ENCODE peak calls at places on chromosome 17, in seven cellular contexts. D is H1, Y is GM12878, S is HepG2, U is SK-N-SH, R is GM12892, N is K562. V is an unnamed sample.

GRCh38 chr17:73030501-73030911 is 62.0 kb downstream of the SLC39A11 start:
- DNase-seq in U (no peak), N (no peak), R (no peak), S (peak), D (no peak), Y (no peak), V (no peak)

GRCh38 chr17:74840989-74841666 is 18.6 kb downstream of the GRIN2C start:
- DNase-seq in Y (no peak), R (no peak), N (peak), S (peak), D (no peak), U (no peak), V (no peak)

GRCh38 chr17:42673885-42674754 is 2.7 kb downstream of the PLEKHH3 start:
- DNase-seq in N (peak), D (no peak), R (peak), U (peak), Y (no peak), S (peak), V (no peak)

GRCh38 chr17:50219939-50220465 is 18.6 kb upstream of the COL1A1 start:
- DNase-seq in Y (no peak), U (no peak), S (peak), R (no peak), D (no peak), N (no peak), V (no peak)

GRCh38 chr17:21453144-21453982 is 77.2 kb downstream of the KCNJ12 start:
- DNase-seq in U (peak), R (no peak), D (no peak), N (no peak), Y (no peak), S (no peak), V (no peak)

GRCh38 chr17:13182854-13183253 is 165.0 kb upstream of the ELAC2 start:
- DNase-seq in Y (no peak), R (no peak), N (no peak), U (no peak), S (peak), D (no peak), V (no peak)

GRCh38 chr17:49715221-49715620 is 7.5 kb upstream of the SLC35B1 start:
- DNase-seq in S (no peak), Y (no peak), U (no peak), D (no peak), R (no peak), N (no peak), V (no peak)

GRCh38 chr17:76232342-76232741 is 8.0 kb downstream of the RNF157 start:
- DNase-seq in N (no peak), S (no peak), Y (no peak), D (no peak), R (no peak), U (no peak), V (no peak)

GRCh38 chr17:42683407-42684031 is 1.2 kb downstream of the CNTNAP1 start:
- DNase-seq in R (no peak), S (no peak), Y (no peak), N (no peak), U (peak), D (no peak), V (no peak)

GRCh38 chr17:10271004-10271620 is 72.7 kb upstream of the GAS7 start:
- DNase-seq in S (no peak), Y (no peak), R (no peak), D (no peak), N (no peak), U (no peak), V (no peak)

GRCh38 chr17:31627960-31628359 is 231.1 kb downstream of the COPRS start:
- DNase-seq in U (no peak), R (no peak), S (no peak), D (no peak), Y (no peak), N (no peak), V (no peak)

GRCh38 chr17:16217002-16217635 is at the start of gene PIGL:
- DNase-seq in R (peak), S (peak), Y (peak), N (peak), U (peak), D (peak), V (peak)

GRCh38 chr17:31877341-31877740 is 18.3 kb upstream of the COPRS start:
- DNase-seq in R (no peak), D (no peak), N (no peak), S (no peak), U (no peak), Y (no peak), V (no peak)

GRCh38 chr17:32350662-32351418 is 883 bp downstream of the ZNF207 start:
- DNase-seq in R (peak), D (no peak), N (peak), S (peak), Y (no peak), U (peak), V (no peak)

GRCh38 chr17:46964315-46965265 is 14.5 kb downstream of the RPRML start:
- DNase-seq in Y (no peak), R (no peak), D (no peak), U (no peak), N (peak), S (no peak), V (no peak)

GRCh38 chr17:71363661-71364060 is 757.2 kb upstream of the SOX9 start:
- DNase-seq in Y (no peak), R (no peak), S (no peak), D (no peak), N (no peak), U (no peak), V (no peak)

GRCh38 chr17:39677072-39677471 is 8.8 kb downstream of the PNMT start:
- DNase-seq in R (no peak), Y (no peak), D (no peak), S (no peak), U (no peak), N (no peak), V (no peak)

GRCh38 chr17:13114601-13115024 is 96.8 kb upstream of the ELAC2 start:
- DNase-seq in U (peak), R (no peak), D (peak), Y (no peak), N (peak), S (peak), V (no peak)

GRCh38 chr17:44956076-44956475 is 8.5 kb upstream of the KIF18B start:
- DNase-seq in U (no peak), N (no peak), Y (no peak), D (no peak), S (no peak), R (no peak), V (no peak)

GRCh38 chr17:16814439-16814838 is 124.4 kb downstream of the CCDC144A start:
- DNase-seq in R (no peak), U (no peak), N (no peak), S (no peak), Y (no peak), D (no peak), V (no peak)

GRCh38 chr17:82030470-82031302 is 792 bp upstream of the RAC3 start:
- DNase-seq in R (peak), U (peak), S (no peak), Y (no peak), N (peak), D (peak), V (peak)

GRCh38 chr17:48037036-48037881 is at the start of gene COPZ2:
- DNase-seq in S (peak), D (no peak), Y (no peak), R (peak), U (peak), N (no peak), V (peak)

GRCh38 chr17:66849136-66849655 is 14.3 kb downstream of the CACNG5 start:
- DNase-seq in U (no peak), N (no peak), S (no peak), D (no peak), R (no peak), Y (no peak), V (no peak)

GRCh38 chr17:75876938-75877751 is 1.2 kb downstream of the TRIM47 start:
- DNase-seq in N (no peak), Y (no peak), U (peak), R (no peak), D (no peak), S (peak), V (no peak)

GRCh38 chr17:64306850-64307463 is 43.9 kb upstream of the TEX2 start:
- DNase-seq in Y (no peak), N (peak), R (no peak), D (peak), S (peak), U (peak), V (peak)

GRCh38 chr17:47803201-47803600 is 18.4 kb downstream of the OSBPL7 start:
- DNase-seq in S (no peak), D (no peak), U (peak), R (no peak), Y (no peak), N (no peak), V (no peak)

GRCh38 chr17:12415031-12415430 is 250.7 kb upstream of the MYOCD start:
- DNase-seq in Y (no peak), D (no peak), N (no peak), S (no peak), R (no peak), U (no peak), V (no peak)

GRCh38 chr17:7711356-7711755 is 6.2 kb upstream of the DNAH2 start:
- DNase-seq in Y (no peak), D (no peak), R (no peak), S (no peak), N (no peak), U (peak), V (no peak)

GRCh38 chr17:9982159-9982558 is 77.1 kb upstream of the RCVRN start:
- DNase-seq in D (peak), S (peak), R (no peak), N (peak), Y (no peak), U (no peak), V (no peak)

GRCh38 chr17:73719588-73720071 is 75.4 kb upstream of the SDK2 start:
- DNase-seq in N (no peak), R (no peak), U (peak), S (peak), Y (no peak), D (no peak), V (no peak)

GRCh38 chr17:79174905-79175856 is 100.6 kb downstream of the ENGASE start:
- DNase-seq in Y (no peak), U (no peak), R (no peak), N (no peak), D (no peak), S (no peak), V (no peak)

GRCh38 chr17:59287452-59287851 is 44.0 kb upstream of the YPEL2 start:
- DNase-seq in R (no peak), N (peak), Y (no peak), D (no peak), S (no peak), U (no peak), V (no peak)

GRCh38 chr17:72719582-72720493 is 372.6 kb downstream of the SLC39A11 start:
- DNase-seq in U (no peak), Y (no peak), R (no peak), N (no peak), S (no peak), D (no peak), V (no peak)

GRCh38 chr17:14084955-14085354 is 15.7 kb downstream of the COX10 start:
- DNase-seq in U (no peak), R (no peak), Y (no peak), D (no peak), N (no peak), S (no peak), V (no peak)

GRCh38 chr17:53749178-53749577 is 73.5 kb upstream of the KIF2B start:
- DNase-seq in Y (no peak), U (no peak), N (peak), R (no peak), S (no peak), D (peak), V (no peak)
- TF ChIP-seq TAF1 in Y (no peak), U (no peak), N (no peak), R (no peak), S (no peak), D (no peak), V (no peak)

GRCh38 chr17:19744922-19745757 is 3.0 kb downstream of the ALDH3A1 start:
- DNase-seq in N (peak), R (peak), U (peak), D (peak), Y (no peak), S (no peak), V (peak)
- TF ChIP-seq POLR2AphosphoS5 in N (no peak), R (no peak), U (peak), D (peak), Y (no peak), S (no peak), V (no peak)

DNA sequence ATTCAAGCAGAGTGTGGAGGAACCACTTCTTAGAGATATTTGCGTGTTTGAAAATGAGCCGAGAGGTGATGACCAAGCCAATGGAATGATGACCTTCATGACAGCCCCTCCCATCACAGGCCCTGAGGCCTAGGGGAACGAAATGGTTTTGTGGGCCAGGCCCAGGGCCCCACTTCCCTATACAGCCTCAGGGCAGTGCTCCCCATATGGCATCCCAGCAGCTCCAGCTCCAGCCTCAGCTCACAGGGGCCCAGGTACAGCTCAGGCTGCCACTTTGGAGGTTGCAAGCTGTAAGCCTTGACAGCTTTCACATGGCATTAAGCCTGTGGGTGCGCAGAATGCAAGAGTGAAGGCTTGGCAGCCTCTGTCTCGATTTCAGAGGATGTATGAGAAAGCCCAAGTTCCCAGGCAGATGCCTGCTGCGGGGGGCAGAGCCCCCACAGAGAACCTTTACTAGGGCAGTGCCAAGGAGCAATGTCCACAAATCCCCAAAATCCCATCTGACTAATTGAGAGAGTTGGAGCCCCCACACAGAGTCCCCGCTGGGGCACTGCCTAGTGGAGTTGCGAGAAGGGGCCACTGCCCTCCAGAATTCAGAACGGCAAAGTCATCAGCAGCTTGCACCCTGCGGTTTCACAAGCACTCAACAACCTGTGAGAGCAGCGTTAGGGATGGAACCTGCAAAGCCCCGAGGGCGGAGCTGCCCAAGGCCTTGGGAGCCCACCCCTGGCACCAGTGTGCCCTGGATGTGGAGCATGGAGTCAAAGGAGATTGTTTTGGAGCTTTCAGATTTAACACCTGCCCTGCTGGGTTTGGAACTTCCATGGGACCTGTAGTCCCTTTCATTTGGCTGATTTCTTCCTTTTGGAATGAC is 21.2 kb downstream of the CHMP6 start:
- DNase-seq in S (no peak), D (no peak), R (no peak), N (no peak), U (no peak), Y (no peak), V (no peak)
- TF ChIP-seq TAF1 in S (no peak), D (no peak), R (no peak), N (no peak), U (no peak), Y (no peak), V (no peak)

DNA sequence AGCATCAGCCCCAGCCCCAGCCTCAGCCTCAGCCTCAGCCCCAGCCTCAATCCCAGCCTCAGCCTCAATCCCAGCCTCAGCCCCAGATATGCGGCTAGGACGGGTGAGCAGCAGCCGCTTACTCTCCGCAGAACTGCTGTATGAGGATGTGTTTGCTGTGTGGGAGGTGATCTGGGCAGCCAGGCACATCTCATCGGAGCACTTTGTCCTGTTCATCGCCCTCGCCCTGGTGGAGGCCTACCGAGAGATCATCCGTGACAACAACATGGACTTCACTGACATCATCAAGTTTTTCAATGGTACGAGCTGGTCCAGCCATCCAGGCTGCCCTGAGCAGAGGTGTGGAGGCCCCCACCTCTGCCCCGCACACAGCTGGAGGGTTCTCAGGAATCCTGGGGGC is 22.0 kb downstream of the MNT start:
- DNase-seq in U (no peak), R (no peak), Y (no peak), N (no peak), S (no peak), D (no peak), V (no peak)
- TF ChIP-seq POLR2AphosphoS5 in U (no peak), R (no peak), Y (no peak), N (no peak), S (no peak), D (no peak), V (no peak)

GRCh38 chr17:60311936-60312335 is 80.0 kb downstream of the USP32 start:
- DNase-seq in U (no peak), R (no peak), D (no peak), S (no peak), N (no peak), Y (no peak), V (no peak)
- TF ChIP-seq TAF1 in U (no peak), R (no peak), D (no peak), S (no peak), N (no peak), Y (no peak), V (no peak)

GRCh38 chr17:36592316-36592710 is 634 bp downstream of the DHRS11 start:
- DNase-seq in R (no peak), N (no peak), Y (no peak), D (no peak), U (peak), S (no peak), V (no peak)
- TF ChIP-seq POLR2AphosphoS5 in R (no peak), N (no peak), Y (no peak), D (no peak), U (no peak), S (peak), V (no peak)

DNA sequence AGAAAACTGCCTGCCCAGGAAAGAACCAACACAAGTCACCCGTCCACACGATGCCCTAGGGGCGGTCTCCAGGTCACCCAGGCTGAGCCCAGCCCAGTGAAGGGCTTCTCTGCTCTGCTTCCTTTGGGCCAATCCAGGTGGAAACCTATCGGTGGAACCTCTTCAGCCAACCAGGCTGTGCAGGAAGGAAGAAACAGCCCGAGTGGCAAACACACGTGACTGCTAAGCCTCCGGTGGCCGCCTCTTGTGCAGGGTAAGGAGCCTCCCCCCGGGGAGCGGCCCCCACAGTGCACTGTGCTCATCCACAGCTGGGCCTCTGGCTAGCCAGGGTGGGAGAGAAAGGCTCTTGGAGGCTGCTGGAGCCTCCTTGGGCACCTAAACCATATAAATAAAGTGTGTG is 2.5 kb downstream of the RTN4RL1 start:
- DNase-seq in Y (no peak), D (no peak), S (no peak), R (no peak), N (no peak), U (no peak), V (no peak)
- TF ChIP-seq TAF1 in Y (no peak), D (no peak), S (no peak), R (no peak), N (no peak), U (no peak), V (no peak)

V was measured in GM12891.